ENCODE peak calls at places on chromosomes 5 and 9, in seven cellular contexts. One of them, this sample, is unnamed.
A peak's percentile ranks its signal among the peaks of the same experiment; 100 is the strongest.

GRCh38 chr5:88761269-88761880 is 121.6 kb downstream of the MEF2C start:
- DNase-seq in dorsolateral prefrontal cortex: no peak
- DNase-seq in natural killer cell treated with Interleukin-12 subunit alpha and Interleukin-12 subunit beta and Interleukin-15 and Interleukin-18, amount 100 ng/mL, for 72 hours: no peak
- DNase-seq in T-cell: no peak
- DNase-seq in non-pigmented ciliary epithelial cell: no peak
- DNase-seq in T follicular helper cell: no peak
- DNase-seq in ACHN: no peak
- DNase-seq in this sample: no peak

GRCh38 chr5:82349651-82350050 is 71.5 kb upstream of the RPS23 start:
- DNase-seq in ACHN: peak; percentile 37
- DNase-seq in non-pigmented ciliary epithelial cell: no peak
- DNase-seq in T follicular helper cell: no peak
- DNase-seq in dorsolateral prefrontal cortex: no peak
- DNase-seq in T-cell: no peak
- DNase-seq in natural killer cell treated with Interleukin-12 subunit alpha and Interleukin-12 subunit beta and Interleukin-15 and Interleukin-18, amount 100 ng/mL, for 72 hours: no peak
- DNase-seq in this sample: no peak

GRCh38 chr5:177538876-177539275 is 15.5 kb downstream of the FAM193B start:
- DNase-seq in T follicular helper cell: no peak
- DNase-seq in ACHN: no peak
- DNase-seq in T-cell: no peak
- DNase-seq in natural killer cell treated with Interleukin-12 subunit alpha and Interleukin-12 subunit beta and Interleukin-15 and Interleukin-18, amount 100 ng/mL, for 72 hours: no peak
- DNase-seq in dorsolateral prefrontal cortex: no peak
- DNase-seq in non-pigmented ciliary epithelial cell: no peak
- DNase-seq in this sample: no peak

GRCh38 chr5:95784514-95785302 is 37.8 kb downstream of the GLRX start:
- DNase-seq in non-pigmented ciliary epithelial cell: no peak
- DNase-seq in T follicular helper cell: no peak
- DNase-seq in dorsolateral prefrontal cortex: no peak
- DNase-seq in T-cell: no peak
- DNase-seq in ACHN: no peak
- DNase-seq in natural killer cell treated with Interleukin-12 subunit alpha and Interleukin-12 subunit beta and Interleukin-15 and Interleukin-18, amount 100 ng/mL, for 72 hours: no peak
- DNase-seq in this sample: no peak

GRCh38 chr5:157160001-157160400 is 6.1 kb downstream of the GARIN3 start:
- DNase-seq in natural killer cell treated with Interleukin-12 subunit alpha and Interleukin-12 subunit beta and Interleukin-15 and Interleukin-18, amount 100 ng/mL, for 72 hours: no peak
- DNase-seq in T follicular helper cell: peak; percentile 27
- DNase-seq in non-pigmented ciliary epithelial cell: no peak
- DNase-seq in dorsolateral prefrontal cortex: no peak
- DNase-seq in T-cell: peak; percentile 18
- DNase-seq in ACHN: no peak
- DNase-seq in this sample: no peak

GRCh38 chr5:128649183-128649582 is 111.1 kb upstream of the FBN2 start:
- DNase-seq in natural killer cell treated with Interleukin-12 subunit alpha and Interleukin-12 subunit beta and Interleukin-15 and Interleukin-18, amount 100 ng/mL, for 72 hours: no peak
- DNase-seq in T-cell: no peak
- DNase-seq in non-pigmented ciliary epithelial cell: no peak
- DNase-seq in ACHN: no peak
- DNase-seq in T follicular helper cell: no peak
- DNase-seq in dorsolateral prefrontal cortex: no peak
- DNase-seq in this sample: no peak

GRCh38 chr5:62585751-62586150 is 7.1 kb downstream of the LRRC70 start:
- DNase-seq in T-cell: no peak
- DNase-seq in dorsolateral prefrontal cortex: no peak
- DNase-seq in non-pigmented ciliary epithelial cell: no peak
- DNase-seq in natural killer cell treated with Interleukin-12 subunit alpha and Interleukin-12 subunit beta and Interleukin-15 and Interleukin-18, amount 100 ng/mL, for 72 hours: no peak
- DNase-seq in ACHN: no peak
- DNase-seq in T follicular helper cell: no peak
- DNase-seq in this sample: no peak

GRCh38 chr5:11792621-11793020 is 111.6 kb downstream of the CTNND2 start:
- DNase-seq in T-cell: no peak
- DNase-seq in T follicular helper cell: no peak
- DNase-seq in dorsolateral prefrontal cortex: no peak
- DNase-seq in ACHN: no peak
- DNase-seq in non-pigmented ciliary epithelial cell: no peak
- DNase-seq in natural killer cell treated with Interleukin-12 subunit alpha and Interleukin-12 subunit beta and Interleukin-15 and Interleukin-18, amount 100 ng/mL, for 72 hours: no peak
- DNase-seq in this sample: no peak

GRCh38 chr5:140093179-140093578 is 20.7 kb upstream of the PURA start:
- DNase-seq in T-cell: no peak
- DNase-seq in non-pigmented ciliary epithelial cell: no peak
- DNase-seq in ACHN: no peak
- DNase-seq in T follicular helper cell: no peak
- DNase-seq in dorsolateral prefrontal cortex: no peak
- DNase-seq in natural killer cell treated with Interleukin-12 subunit alpha and Interleukin-12 subunit beta and Interleukin-15 and Interleukin-18, amount 100 ng/mL, for 72 hours: no peak
- DNase-seq in this sample: no peak

GRCh38 chr9:126617003-126617739 is 3.4 kb downstream of the LMX1B start:
- DNase-seq in non-pigmented ciliary epithelial cell: no peak
- DNase-seq in natural killer cell treated with Interleukin-12 subunit alpha and Interleukin-12 subunit beta and Interleukin-15 and Interleukin-18, amount 100 ng/mL, for 72 hours: no peak
- DNase-seq in T follicular helper cell: no peak
- DNase-seq in ACHN: no peak
- DNase-seq in dorsolateral prefrontal cortex: no peak
- DNase-seq in T-cell: no peak
- DNase-seq in this sample: no peak

This sample was measured in upper lobe of right lung.